ENCODE peak calls at places on chromosomes 13 and 19, in nine cellular contexts. B is cardiac muscle cell, K is mammary epithelial cell, V is transverse colon, Z is fibroblast of lung, G is K562, L is aorta, W is thyroid gland, D is osteoblast. T is an unnamed sample.
A peak's percentile ranks its signal among the peaks of the same experiment; 100 is the strongest.

GRCh38 chr19:13646758-13647157 is 117.6 kb upstream of the MRI1 start:
- DNase-seq in B (no peak), K (no peak), V (no peak), Z (no peak), G (no peak), L (no peak), W (no peak), D (no peak), T (no peak)

GRCh38 chr19:51094696-51095279 is 12.1 kb upstream of the KLK14 start:
- DNase-seq in B (peak; percentile 68), K (no peak), V (no peak), Z (no peak), G (peak; percentile 85), L (no peak), W (peak; percentile 56), D (peak; percentile 84), T (peak; percentile 17)

GRCh38 chr19:4566402-4567051 is 7.0 kb upstream of the SEMA6B start:
- DNase-seq in B (no peak), K (no peak), V (no peak), Z (no peak), G (peak; percentile 15), L (no peak), W (no peak), D (peak; percentile 36), T (no peak)

GRCh38 chr13:111853146-111853545 is 213.8 kb upstream of the SOX1 start:
- DNase-seq in B (no peak), K (no peak), V (no peak), Z (no peak), G (no peak), L (no peak), W (no peak), D (no peak), T (no peak)

GRCh38 chr13:112781881-112782361 is 92.1 kb downstream of the ATP11A start:
- DNase-seq in B (no peak), K (peak; percentile 30), V (no peak), Z (peak; percentile 69), G (no peak), L (no peak), W (peak; percentile 93), D (peak; percentile 84), T (no peak)

GRCh38 chr13:73898276-73898675 is 235.9 kb downstream of the KLF12 start:
- DNase-seq in B (no peak), K (peak; percentile 1), V (no peak), Z (no peak), G (no peak), L (no peak), W (no peak), D (no peak), T (no peak)

GRCh38 chr13:81686877-81687276 is 1346.0 kb upstream of the SPRY2 start:
- DNase-seq in B (peak; percentile 1), K (no peak), V (no peak), Z (peak; percentile 1), G (no peak), L (no peak), W (no peak), D (no peak), T (no peak)

GRCh38 chr19:35306473-35307246 is 14.7 kb downstream of the MAG start:
- DNase-seq in B (no peak), K (no peak), V (no peak), Z (no peak), G (no peak), L (no peak), W (peak; percentile 27), D (peak; percentile 77), T (no peak)

GRCh38 chr13:109274188-109274821 is 512.1 kb downstream of the IRS2 start:
- DNase-seq in B (peak; percentile 44), K (peak; percentile 32), V (no peak), Z (peak; percentile 85), G (no peak), L (no peak), W (peak; percentile 17), D (no peak), T (peak; percentile 100)

GRCh38 chr19:46603752-46604241 is 2.7 kb downstream of the CALM3 start:
- DNase-seq in B (no peak), K (no peak), V (no peak), Z (no peak), G (peak; percentile 22), L (no peak), W (no peak), D (peak; percentile 78), T (no peak)

GRCh38 chr19:53878786-53879144 is 3.2 kb upstream of the PRKCG start:
- DNase-seq in B (no peak), K (no peak), V (no peak), Z (peak; percentile 16), G (no peak), L (no peak), W (no peak), D (peak; percentile 88), T (no peak)

GRCh38 chr19:19074172-19074905 is 10.5 kb downstream of the SLC25A42 start:
- DNase-seq in B (no peak), K (no peak), V (no peak), Z (no peak), G (no peak), L (no peak), W (no peak), D (no peak), T (no peak)

GRCh38 chr19:5354403-5354802 is 13.8 kb upstream of the PTPRS start:
- DNase-seq in B (no peak), K (no peak), V (no peak), Z (no peak), G (peak; percentile 42), L (no peak), W (no peak), D (no peak), T (no peak)

GRCh38 chr13:94996445-94996844 is 284.1 kb upstream of the SOX21 start:
- DNase-seq in B (no peak), K (no peak), V (no peak), Z (no peak), G (no peak), L (no peak), W (no peak), D (no peak), T (no peak)

GRCh38 chr19:1351324-1351947 is 32.3 kb upstream of the NDUFS7 start:
- DNase-seq in B (peak; percentile 55), K (no peak), V (no peak), Z (no peak), G (no peak), L (no peak), W (no peak), D (no peak), T (no peak)
- H3K27ac ChIP-seq in B (peak overlapping the region; percentile 83), K (no peak overlapping the region), V (no peak overlapping the region), Z (no peak overlapping the region), G (no peak overlapping the region), L (no peak overlapping the region), W (no peak overlapping the region), D (no peak overlapping the region), T (no peak overlapping the region)

DNA sequence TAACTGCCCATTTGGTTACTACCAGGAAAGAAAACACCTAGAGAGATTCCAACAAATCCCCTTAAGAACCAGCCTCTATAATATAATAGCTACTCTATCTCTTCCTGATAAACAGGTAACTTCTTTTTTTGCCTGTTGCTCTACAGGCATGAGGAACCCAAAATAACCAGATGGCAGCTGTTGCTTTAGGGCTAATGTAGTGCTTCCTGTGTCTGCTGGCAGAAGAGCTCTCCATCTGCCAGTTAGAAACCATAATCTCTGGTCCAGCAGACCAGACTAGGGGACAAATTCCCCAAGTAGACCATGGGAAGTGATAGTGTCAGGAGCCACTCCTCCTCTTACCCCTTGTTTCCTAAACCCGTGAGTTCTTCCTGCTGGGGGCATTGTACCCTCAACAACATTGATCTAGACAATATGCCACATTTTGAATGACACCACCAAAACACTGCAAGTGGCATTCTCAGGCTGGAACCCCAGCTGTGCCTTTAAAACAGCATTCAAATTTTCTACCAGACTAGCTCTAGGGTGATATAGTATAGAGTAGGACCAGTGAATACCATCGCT is 135.9 kb downstream of the DLEU7 start:
- DNase-seq in B (no peak), K (no peak), V (no peak), Z (no peak), G (no peak), L (no peak), W (no peak), D (no peak), T (no peak)
- H3K4me1 ChIP-seq in B (peaks cover 42% of the 10 kb centered on the region), K (no peaks in the 10 kb centered on the region), V (no peaks in the 10 kb centered on the region), Z (no peaks in the 10 kb centered on the region), G (no peaks in the 10 kb centered on the region), L (no peaks in the 10 kb centered on the region), W (no peaks in the 10 kb centered on the region), D (no peaks in the 10 kb centered on the region), T (no peaks in the 10 kb centered on the region)

DNA sequence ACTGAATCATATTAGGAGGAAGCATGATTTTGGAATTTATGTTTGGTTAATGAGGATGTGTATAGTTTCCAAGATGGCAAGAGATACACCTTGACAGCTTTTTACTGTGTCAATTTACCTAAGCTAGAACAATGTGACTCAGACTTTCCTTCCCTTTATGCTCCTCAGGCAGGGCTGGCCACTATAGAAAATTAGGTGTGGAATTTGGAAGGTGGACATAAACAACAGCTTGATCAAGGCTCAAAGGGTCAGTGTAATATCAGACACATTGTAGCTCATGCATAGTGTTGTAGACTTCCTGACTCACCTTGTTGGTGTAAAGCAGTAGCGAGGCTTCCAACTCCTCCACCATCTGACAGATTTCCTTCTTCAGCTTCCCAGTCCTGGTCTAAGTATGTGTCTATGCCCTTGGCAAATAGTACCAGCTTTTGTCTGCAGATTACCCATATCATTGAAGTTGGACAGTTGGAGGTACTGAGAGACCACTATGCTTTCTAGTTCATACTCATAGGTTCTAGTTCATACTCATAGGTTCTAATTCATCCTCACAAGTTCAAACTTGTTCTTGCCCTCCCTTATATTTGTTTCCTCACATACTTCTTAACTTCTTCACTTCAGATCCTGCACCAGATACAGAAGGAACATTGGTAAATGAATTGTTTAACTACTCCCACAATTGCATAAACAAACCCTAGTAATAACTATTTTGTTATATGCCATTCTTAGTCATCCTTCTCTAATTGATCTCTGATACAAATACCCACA is 172.3 kb downstream of the SLITRK1 start:
- DNase-seq in B (no peak), K (peak; percentile 87), V (no peak), Z (no peak), G (no peak), L (no peak), W (no peak), D (no peak), T (no peak)
- H3K27ac ChIP-seq in B (no peak overlapping the region), K (peak overlapping the region; percentile 39), V (no peak overlapping the region), Z (no peak overlapping the region), G (no peak overlapping the region), L (no peak overlapping the region), W (no peak overlapping the region), D (no peak overlapping the region), T (no peak overlapping the region)

GRCh38 chr13:89880201-89880600 is 1467.3 kb upstream of the MIR17HG start:
- DNase-seq in B (no peak), K (no peak), V (no peak), Z (no peak), G (no peak), L (no peak), W (no peak), D (no peak), T (no peak)

GRCh38 chr13:89878904-89879303 is 1468.6 kb upstream of the MIR17HG start:
- DNase-seq in B (no peak), K (no peak), V (no peak), Z (no peak), G (no peak), L (no peak), W (no peak), D (no peak), T (no peak)

DNA sequence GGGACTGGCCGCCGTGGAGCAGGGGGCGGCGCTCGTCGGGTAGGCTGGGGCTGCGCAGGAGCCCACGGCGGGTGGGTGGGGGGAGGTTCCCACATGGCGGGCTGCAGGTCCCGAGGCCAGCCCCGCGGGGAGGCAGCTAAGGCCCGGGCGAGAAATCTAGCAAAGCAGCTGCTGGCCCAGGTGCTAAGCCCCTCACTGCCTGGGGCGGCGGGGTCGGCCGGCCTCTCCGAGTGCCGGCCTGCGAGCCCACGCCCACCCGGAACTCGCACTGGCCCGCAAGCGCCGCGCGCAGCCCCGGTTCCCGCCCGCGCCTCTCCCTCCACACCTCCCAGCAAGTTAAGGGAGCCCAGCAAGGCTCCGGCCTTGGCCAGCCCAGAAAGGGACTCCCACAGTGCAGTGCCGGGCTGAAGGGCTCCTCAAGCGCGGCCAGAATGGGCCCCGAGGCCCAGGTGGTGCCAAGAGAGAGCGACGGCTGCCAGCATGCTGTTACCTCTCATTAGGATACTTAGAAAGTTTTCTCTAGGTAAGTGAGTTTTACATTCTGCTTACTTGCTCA is 1463.5 kb upstream of the MIR17HG start:
- DNase-seq in B (no peak), K (no peak), V (no peak), Z (no peak), G (no peak), L (no peak), W (no peak), D (no peak), T (no peak)
- H3K4me1 ChIP-seq in B (no peaks in the 10 kb centered on the region), K (no peaks in the 10 kb centered on the region), V (no peaks in the 10 kb centered on the region), Z (no peaks in the 10 kb centered on the region), G (no peaks in the 10 kb centered on the region), L (no peaks in the 10 kb centered on the region), W (no peaks in the 10 kb centered on the region), D (no peaks in the 10 kb centered on the region), T (no peaks in the 10 kb centered on the region)

T was measured in SJSA1.